ENCODE peak calls at places on chromosomes 3 and 15, in nine cellular contexts. U is Caco-2, W is fibroblast of villous mesenchyme, C is transverse colon, Y is fibroblast of lung, F is HL-60, E is tibial nerve, X is fibroblast of mammary gland, B is kidney epithelial cell. K is an unnamed sample.

GRCh38 chr3:152474585-152474984 is 205.9 kb downstream of the MBNL1 start:
- DNase-seq in U (peak; percentile 57), W (peak; percentile 90), C (no peak), Y (peak; percentile 59), F (no peak), E (peak; percentile 47), X (peak; percentile 85), B (peak; percentile 19), K (peak; percentile 69)

GRCh38 chr3:44983413-44984040 is 7.5 kb downstream of the EXOSC7 start:
- DNase-seq in U (no peak), W (no peak), C (no peak), Y (no peak), F (no peak), E (no peak), X (no peak), B (no peak), K (no peak)

GRCh38 chr3:194779729-194780224 is 94.1 kb downstream of the FAM43A start:
- DNase-seq in U (no peak), W (no peak), C (no peak), Y (peak; percentile 54), F (no peak), E (no peak), X (no peak), B (no peak), K (no peak)

GRCh38 chr3:73073091-73073707 is 11.7 kb downstream of the EBLN2 start:
- DNase-seq in U (no peak), W (peak; percentile 28), C (no peak), Y (peak; percentile 19), F (no peak), E (no peak), X (no peak), B (no peak), K (no peak)

GRCh38 chr15:98658831-98659699 is 10.7 kb downstream of the IGF1R start:
- DNase-seq in U (peak; percentile 63), W (peak; percentile 58), C (peak; percentile 21), Y (no peak), F (no peak), E (peak; percentile 81), X (peak; percentile 59), B (no peak), K (no peak)

GRCh38 chr15:89356634-89357298 is 22.1 kb upstream of the POLG start:
- DNase-seq in U (no peak), W (no peak), C (no peak), Y (no peak), F (no peak), E (no peak), X (no peak), B (no peak), K (no peak)

GRCh38 chr3:14352002-14352627 is 50.3 kb upstream of the SLC6A6 start:
- DNase-seq in U (peak; percentile 49), W (no peak), C (no peak), Y (no peak), F (peak; percentile 18), E (no peak), X (peak; percentile 29), B (no peak), K (no peak)

GRCh38 chr3:47057212-47057671 is 77.8 kb downstream of the NBEAL2 start:
- DNase-seq in U (no peak), W (peak; percentile 8), C (no peak), Y (peak; percentile 71), F (no peak), E (no peak), X (peak; percentile 48), B (no peak), K (peak; percentile 24)

GRCh38 chr15:35211240-35211952 is 126.3 kb upstream of the NANOGP8 start:
- DNase-seq in U (no peak), W (no peak), C (no peak), Y (no peak), F (no peak), E (no peak), X (no peak), B (no peak), K (no peak)

GRCh38 chr15:101063891-101064794 is 145.0 kb downstream of the LRRK1 start:
- DNase-seq in U (no peak), W (no peak), C (peak; percentile 7), Y (peak; percentile 62), F (no peak), E (peak; percentile 27), X (no peak), B (no peak), K (no peak)

GRCh38 chr3:66409771-66410355 is 91.0 kb downstream of the LRIG1 start:
- DNase-seq in U (no peak), W (no peak), C (no peak), Y (no peak), F (no peak), E (no peak), X (no peak), B (no peak), K (no peak)

GRCh38 chr15:70343961-70344360 is 246.2 kb upstream of the TLE3 start:
- DNase-seq in U (no peak), W (no peak), C (no peak), Y (no peak), F (no peak), E (no peak), X (no peak), B (no peak), K (no peak)

GRCh38 chr15:66877558-66878285 is 175.7 kb downstream of the SMAD6 start:
- DNase-seq in U (no peak), W (no peak), C (no peak), Y (no peak), F (no peak), E (peak; percentile 5), X (no peak), B (no peak), K (no peak)

GRCh38 chr15:66879968-66880367 is 177.9 kb downstream of the SMAD6 start:
- DNase-seq in U (no peak), W (no peak), C (no peak), Y (no peak), F (no peak), E (peak; percentile 4), X (no peak), B (no peak), K (no peak)

GRCh38 chr15:66880380-66881155 is 178.5 kb downstream of the SMAD6 start:
- DNase-seq in U (no peak), W (no peak), C (no peak), Y (no peak), F (no peak), E (peak; percentile 6), X (no peak), B (no peak), K (no peak)

GRCh38 chr15:66878761-66879160 is 176.7 kb downstream of the SMAD6 start:
- DNase-seq in U (no peak), W (no peak), C (no peak), Y (no peak), F (no peak), E (no peak), X (no peak), B (no peak), K (no peak)

DNA sequence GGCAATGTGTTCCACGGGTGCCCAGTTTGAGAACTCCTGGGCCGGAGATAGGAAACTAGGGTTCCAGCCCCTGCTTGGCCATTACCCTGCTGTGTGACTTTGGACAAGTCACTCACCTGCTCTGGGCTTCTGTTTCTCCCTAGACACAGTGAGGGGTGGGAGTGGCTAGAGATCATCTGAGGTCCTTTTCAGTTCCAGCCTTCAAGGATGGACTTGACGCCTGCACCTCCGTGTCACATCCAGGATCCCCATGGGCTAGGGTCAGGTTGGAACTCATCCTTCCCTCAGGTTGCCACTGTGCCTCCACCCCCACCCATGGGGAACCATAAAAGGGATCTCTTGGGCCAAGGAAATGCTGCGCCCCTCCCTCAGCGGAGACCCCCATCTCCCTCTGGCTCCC is 177.5 kb downstream of the SMAD6 start:
- DNase-seq in U (no peak), W (no peak), C (no peak), Y (no peak), F (no peak), E (no peak), X (no peak), B (no peak), K (no peak)
- TF ChIP-seq CTCF in U (no peak), W (no peak), C (no peak), Y (no peak), F (no peak), E (no peak), X (no peak), B (no peak), K (no peak)

DNA sequence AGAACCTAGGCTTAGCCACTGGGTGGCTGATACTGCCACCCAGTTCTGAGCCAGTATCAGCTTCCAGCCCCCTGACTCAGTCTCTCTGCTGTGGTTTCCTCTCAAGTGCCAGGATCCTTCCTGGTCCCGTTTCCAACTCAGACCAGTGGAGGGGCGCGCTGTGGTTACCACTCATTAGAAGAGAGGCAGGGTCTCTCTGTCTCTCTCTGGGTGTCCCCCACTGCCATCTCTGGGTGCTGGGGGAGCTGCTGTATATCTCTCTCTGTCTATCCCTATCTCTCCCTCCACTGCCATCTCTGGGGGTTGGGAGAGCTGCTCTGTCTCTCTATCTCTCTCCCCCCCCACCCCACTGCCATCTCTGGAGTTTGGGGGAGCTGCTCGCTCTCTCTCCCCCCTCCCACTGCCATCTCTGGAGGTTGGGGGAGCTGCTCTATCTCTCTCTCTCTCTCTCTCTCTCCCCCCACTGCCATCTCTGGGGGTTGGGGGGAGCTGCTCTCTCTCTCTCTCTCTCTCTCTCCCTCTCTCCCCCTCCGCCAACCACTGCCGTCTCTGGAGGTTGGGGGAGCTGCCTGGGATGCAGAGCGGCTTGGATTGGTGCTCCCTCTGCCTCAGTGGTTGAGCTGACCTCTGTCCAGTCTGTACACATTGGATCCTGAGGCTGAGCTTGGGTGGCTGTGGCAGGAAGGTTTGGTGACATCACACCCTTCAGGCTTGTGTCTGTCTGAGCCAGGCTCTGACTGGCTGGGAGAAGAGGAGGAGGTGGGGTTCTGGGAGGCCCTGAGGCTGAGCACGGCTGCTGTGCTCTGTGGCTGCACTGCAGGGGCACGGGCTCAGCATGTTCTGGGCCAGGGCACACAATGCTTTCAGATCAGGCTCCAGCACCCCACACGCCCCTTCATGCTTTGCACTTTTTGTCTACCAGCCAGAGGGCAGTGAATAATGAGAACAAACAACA is 98.9 kb downstream of the APBA2 start:
- DNase-seq in U (no peak), W (peak; percentile 54), C (no peak), Y (peak; percentile 71), F (no peak), E (peak; percentile 9), X (peak; percentile 46), B (no peak), K (no peak)
- H3K4me3 ChIP-seq in U (no peak overlapping the region), W (no peak overlapping the region), C (no peak overlapping the region), Y (no peak overlapping the region), F (no peak overlapping the region), E (no peak overlapping the region), X (no peak overlapping the region), B (no peak overlapping the region), K (no peak overlapping the region)

DNA sequence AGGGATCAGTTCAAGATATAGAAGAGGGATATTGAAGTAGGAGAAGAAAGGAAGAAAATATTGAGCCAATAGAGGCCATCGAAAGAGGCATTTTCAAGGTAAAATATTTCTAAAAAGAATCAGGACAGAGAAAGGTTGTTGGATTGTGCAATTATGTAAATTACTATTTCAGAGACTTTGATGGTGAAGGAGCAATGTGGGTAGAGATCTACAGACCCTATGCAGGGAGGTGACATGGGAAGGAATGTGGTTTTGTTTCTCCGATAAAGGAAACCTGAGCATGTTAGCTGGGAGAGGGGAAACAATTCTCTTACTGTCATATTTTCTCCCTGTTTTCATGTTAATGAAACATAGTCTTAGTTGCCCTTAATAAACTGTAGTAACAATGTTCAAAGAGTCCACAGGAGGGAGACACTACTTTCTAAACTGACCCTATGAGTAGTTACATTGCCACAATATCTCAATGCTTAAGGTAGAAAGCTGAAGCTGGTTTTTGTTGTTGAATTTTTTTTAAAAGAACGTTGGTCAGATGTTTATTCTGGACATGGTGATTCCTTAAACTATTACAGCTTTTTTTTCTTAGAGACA is 133.3 kb downstream of the GRM7 start:
- DNase-seq in U (peak; percentile 2), W (no peak), C (no peak), Y (peak; percentile 23), F (no peak), E (no peak), X (no peak), B (no peak), K (no peak)
- TF ChIP-seq CTCF in U (peak; percentile 12), W (no peak), C (no peak), Y (no peak), F (no peak), E (no peak), X (no peak), B (peak; percentile 23), K (no peak)

GRCh38 chr3:122409392-122409791 is 6.5 kb downstream of the WDR5B start:
- DNase-seq in U (no peak), W (no peak), C (no peak), Y (no peak), F (no peak), E (no peak), X (no peak), B (no peak), K (no peak)
- H3K4me3 ChIP-seq in U (no peak overlapping the region), W (no peak overlapping the region), C (no peak overlapping the region), Y (no peak overlapping the region), F (no peak overlapping the region), E (no peak overlapping the region), X (no peak overlapping the region), B (no peak overlapping the region), K (no peak overlapping the region)

K was measured in AG09309.